ENCODE peak calls at places on chromosomes 7 and 10, in eight cellular contexts. One of them, this sample, is unnamed.

GRCh38 chr10:58531084-58531695 is 18.5 kb downstream of the BICC1 start:
- DNase-seq in activated CD8-positive, alpha-beta T cell treated with anti-CD3 and anti-CD28 coated beads, Interleukin-2, amount 10 ng/mL, durations not matched to agents 7 days and 5 days: peak; percentile 67
- DNase-seq in H1: no peak
- DNase-seq in NCI-H774: peak; percentile 20
- DNase-seq in posterior cingulate gyrus: no peak
- DNase-seq in HAP-1: peak; percentile 58
- DNase-seq in iris pigment epithelial cell: peak; percentile 71
- DNase-seq in kidney epithelial cell: no peak
- DNase-seq in this sample: no peak

GRCh38 chr7:28617308-28617707 is 205.0 kb downstream of the CREB5 start:
- DNase-seq in kidney epithelial cell: no peak
- DNase-seq in iris pigment epithelial cell: no peak
- DNase-seq in NCI-H774: no peak
- DNase-seq in H1: no peak
- DNase-seq in posterior cingulate gyrus: no peak
- DNase-seq in activated CD8-positive, alpha-beta T cell treated with anti-CD3 and anti-CD28 coated beads, Interleukin-2, amount 10 ng/mL, durations not matched to agents 7 days and 5 days: no peak
- DNase-seq in HAP-1: no peak
- DNase-seq in this sample: no peak

GRCh38 chr7:42493436-42494198 is 256.6 kb upstream of the GLI3 start:
- DNase-seq in activated CD8-positive, alpha-beta T cell treated with anti-CD3 and anti-CD28 coated beads, Interleukin-2, amount 10 ng/mL, durations not matched to agents 7 days and 5 days: no peak
- DNase-seq in iris pigment epithelial cell: peak; percentile 97
- DNase-seq in HAP-1: peak; percentile 39
- DNase-seq in H1: peak; percentile 19
- DNase-seq in kidney epithelial cell: peak; percentile 70
- DNase-seq in posterior cingulate gyrus: peak; percentile 21
- DNase-seq in NCI-H774: no peak
- DNase-seq in this sample: no peak

GRCh38 chr10:25768167-25768566 is 165.9 kb upstream of the MYO3A start:
- DNase-seq in HAP-1: no peak
- DNase-seq in activated CD8-positive, alpha-beta T cell treated with anti-CD3 and anti-CD28 coated beads, Interleukin-2, amount 10 ng/mL, durations not matched to agents 7 days and 5 days: no peak
- DNase-seq in H1: no peak
- DNase-seq in kidney epithelial cell: no peak
- DNase-seq in posterior cingulate gyrus: no peak
- DNase-seq in iris pigment epithelial cell: no peak
- DNase-seq in NCI-H774: no peak
- DNase-seq in this sample: no peak

GRCh38 chr7:37109016-37109415 is 339.6 kb downstream of the ELMO1 start:
- DNase-seq in posterior cingulate gyrus: no peak
- DNase-seq in HAP-1: no peak
- DNase-seq in NCI-H774: peak; percentile 42
- DNase-seq in H1: no peak
- DNase-seq in activated CD8-positive, alpha-beta T cell treated with anti-CD3 and anti-CD28 coated beads, Interleukin-2, amount 10 ng/mL, durations not matched to agents 7 days and 5 days: no peak
- DNase-seq in kidney epithelial cell: no peak
- DNase-seq in iris pigment epithelial cell: no peak
- DNase-seq in this sample: no peak

GRCh38 chr10:90227259-90227658 is 525.9 kb downstream of the KIF20B start:
- DNase-seq in iris pigment epithelial cell: peak; percentile 90
- DNase-seq in posterior cingulate gyrus: no peak
- DNase-seq in NCI-H774: no peak
- DNase-seq in activated CD8-positive, alpha-beta T cell treated with anti-CD3 and anti-CD28 coated beads, Interleukin-2, amount 10 ng/mL, durations not matched to agents 7 days and 5 days: no peak
- DNase-seq in H1: no peak
- DNase-seq in kidney epithelial cell: peak; percentile 87
- DNase-seq in HAP-1: peak; percentile 5
- DNase-seq in this sample: no peak

GRCh38 chr10:8369666-8370065 is 315.2 kb downstream of the GATA3 start:
- DNase-seq in activated CD8-positive, alpha-beta T cell treated with anti-CD3 and anti-CD28 coated beads, Interleukin-2, amount 10 ng/mL, durations not matched to agents 7 days and 5 days: no peak
- DNase-seq in iris pigment epithelial cell: no peak
- DNase-seq in posterior cingulate gyrus: no peak
- DNase-seq in H1: no peak
- DNase-seq in kidney epithelial cell: no peak
- DNase-seq in HAP-1: no peak
- DNase-seq in NCI-H774: no peak
- DNase-seq in this sample: no peak

GRCh38 chr7:2815523-2816240 is 28.4 kb downstream of the GNA12 start:
- DNase-seq in HAP-1: no peak
- DNase-seq in iris pigment epithelial cell: no peak
- DNase-seq in H1: no peak
- DNase-seq in kidney epithelial cell: no peak
- DNase-seq in NCI-H774: no peak
- DNase-seq in activated CD8-positive, alpha-beta T cell treated with anti-CD3 and anti-CD28 coated beads, Interleukin-2, amount 10 ng/mL, durations not matched to agents 7 days and 5 days: no peak
- DNase-seq in posterior cingulate gyrus: no peak
- DNase-seq in this sample: no peak

GRCh38 chr10:105351187-105351586 is 710.1 kb downstream of the SORCS3 start:
- DNase-seq in activated CD8-positive, alpha-beta T cell treated with anti-CD3 and anti-CD28 coated beads, Interleukin-2, amount 10 ng/mL, durations not matched to agents 7 days and 5 days: no peak
- DNase-seq in posterior cingulate gyrus: no peak
- DNase-seq in HAP-1: no peak
- DNase-seq in NCI-H774: no peak
- DNase-seq in H1: no peak
- DNase-seq in iris pigment epithelial cell: no peak
- DNase-seq in kidney epithelial cell: no peak
- DNase-seq in this sample: no peak

GRCh38 chr10:4721994-4722753 is 103.8 kb upstream of the AKR1E2 start:
- DNase-seq in activated CD8-positive, alpha-beta T cell treated with anti-CD3 and anti-CD28 coated beads, Interleukin-2, amount 10 ng/mL, durations not matched to agents 7 days and 5 days: no peak
- DNase-seq in posterior cingulate gyrus: no peak
- DNase-seq in NCI-H774: no peak
- DNase-seq in kidney epithelial cell: no peak
- DNase-seq in iris pigment epithelial cell: peak; percentile 82
- DNase-seq in H1: no peak
- DNase-seq in HAP-1: no peak
- DNase-seq in this sample: no peak

GRCh38 chr7:79410345-79410744 is 43.1 kb downstream of the MAGI2 start:
- DNase-seq in iris pigment epithelial cell: no peak
- DNase-seq in H1: no peak
- DNase-seq in NCI-H774: no peak
- DNase-seq in HAP-1: no peak
- DNase-seq in activated CD8-positive, alpha-beta T cell treated with anti-CD3 and anti-CD28 coated beads, Interleukin-2, amount 10 ng/mL, durations not matched to agents 7 days and 5 days: no peak
- DNase-seq in kidney epithelial cell: no peak
- DNase-seq in posterior cingulate gyrus: no peak
- DNase-seq in this sample: peak; percentile 22

GRCh38 chr7:109984726-109985125 is 1106.2 kb upstream of the LRRN3 start:
- DNase-seq in activated CD8-positive, alpha-beta T cell treated with anti-CD3 and anti-CD28 coated beads, Interleukin-2, amount 10 ng/mL, durations not matched to agents 7 days and 5 days: no peak
- DNase-seq in NCI-H774: no peak
- DNase-seq in kidney epithelial cell: no peak
- DNase-seq in posterior cingulate gyrus: no peak
- DNase-seq in H1: no peak
- DNase-seq in iris pigment epithelial cell: no peak
- DNase-seq in HAP-1: no peak
- DNase-seq in this sample: no peak

GRCh38 chr10:112912441-112912911 is 37.6 kb upstream of the TCF7L2 start:
- DNase-seq in NCI-H774: no peak
- DNase-seq in kidney epithelial cell: peak; percentile 63
- DNase-seq in activated CD8-positive, alpha-beta T cell treated with anti-CD3 and anti-CD28 coated beads, Interleukin-2, amount 10 ng/mL, durations not matched to agents 7 days and 5 days: no peak
- DNase-seq in posterior cingulate gyrus: no peak
- DNase-seq in H1: no peak
- DNase-seq in HAP-1: peak; percentile 7
- DNase-seq in iris pigment epithelial cell: no peak
- DNase-seq in this sample: no peak

GRCh38 chr10:21572578-21572977 is 38.5 kb downstream of the MLLT10 start:
- DNase-seq in kidney epithelial cell: no peak
- DNase-seq in HAP-1: no peak
- DNase-seq in posterior cingulate gyrus: no peak
- DNase-seq in iris pigment epithelial cell: peak; percentile 87
- DNase-seq in H1: no peak
- DNase-seq in NCI-H774: no peak
- DNase-seq in activated CD8-positive, alpha-beta T cell treated with anti-CD3 and anti-CD28 coated beads, Interleukin-2, amount 10 ng/mL, durations not matched to agents 7 days and 5 days: no peak
- DNase-seq in this sample: no peak

GRCh38 chr7:141158562-141158961 is 84.7 kb downstream of the TMEM178B start:
- DNase-seq in posterior cingulate gyrus: no peak
- DNase-seq in H1: no peak
- DNase-seq in NCI-H774: no peak
- DNase-seq in iris pigment epithelial cell: peak; percentile 97
- DNase-seq in HAP-1: no peak
- DNase-seq in kidney epithelial cell: peak; percentile 98
- DNase-seq in activated CD8-positive, alpha-beta T cell treated with anti-CD3 and anti-CD28 coated beads, Interleukin-2, amount 10 ng/mL, durations not matched to agents 7 days and 5 days: no peak
- DNase-seq in this sample: no peak

GRCh38 chr10:131690805-131691239 is 210.0 kb upstream of the PPP2R2D start:
- DNase-seq in HAP-1: no peak
- DNase-seq in posterior cingulate gyrus: no peak
- DNase-seq in activated CD8-positive, alpha-beta T cell treated with anti-CD3 and anti-CD28 coated beads, Interleukin-2, amount 10 ng/mL, durations not matched to agents 7 days and 5 days: no peak
- DNase-seq in NCI-H774: no peak
- DNase-seq in iris pigment epithelial cell: no peak
- DNase-seq in kidney epithelial cell: no peak
- DNase-seq in H1: no peak
- DNase-seq in this sample: no peak

GRCh38 chr7:50229964-50230363 is 74.6 kb upstream of the IKZF1 start:
- DNase-seq in H1: no peak
- DNase-seq in posterior cingulate gyrus: no peak
- DNase-seq in kidney epithelial cell: no peak
- DNase-seq in HAP-1: no peak
- DNase-seq in NCI-H774: no peak
- DNase-seq in iris pigment epithelial cell: no peak
- DNase-seq in activated CD8-positive, alpha-beta T cell treated with anti-CD3 and anti-CD28 coated beads, Interleukin-2, amount 10 ng/mL, durations not matched to agents 7 days and 5 days: no peak
- DNase-seq in this sample: no peak

GRCh38 chr10:86225098-86225782 is 141.4 kb downstream of the GRID1 start:
- DNase-seq in HAP-1: no peak
- DNase-seq in kidney epithelial cell: peak; percentile 73
- DNase-seq in iris pigment epithelial cell: peak; percentile 51
- DNase-seq in H1: no peak
- DNase-seq in NCI-H774: no peak
- DNase-seq in posterior cingulate gyrus: no peak
- DNase-seq in activated CD8-positive, alpha-beta T cell treated with anti-CD3 and anti-CD28 coated beads, Interleukin-2, amount 10 ng/mL, durations not matched to agents 7 days and 5 days: no peak
- DNase-seq in this sample: no peak

GRCh38 chr7:77351539-77352004 is 64.6 kb downstream of the GSAP start:
- DNase-seq in activated CD8-positive, alpha-beta T cell treated with anti-CD3 and anti-CD28 coated beads, Interleukin-2, amount 10 ng/mL, durations not matched to agents 7 days and 5 days: peak; percentile 83
- DNase-seq in kidney epithelial cell: no peak
- DNase-seq in NCI-H774: no peak
- DNase-seq in posterior cingulate gyrus: no peak
- DNase-seq in iris pigment epithelial cell: no peak
- DNase-seq in HAP-1: no peak
- DNase-seq in H1: no peak
- DNase-seq in this sample: no peak

GRCh38 chr10:62019685-62020361 is 118.3 kb downstream of the ARID5B start:
- DNase-seq in kidney epithelial cell: no peak
- DNase-seq in H1: no peak
- DNase-seq in NCI-H774: no peak
- DNase-seq in activated CD8-positive, alpha-beta T cell treated with anti-CD3 and anti-CD28 coated beads, Interleukin-2, amount 10 ng/mL, durations not matched to agents 7 days and 5 days: peak; percentile 1
- DNase-seq in HAP-1: peak; percentile 79
- DNase-seq in iris pigment epithelial cell: no peak
- DNase-seq in posterior cingulate gyrus: no peak
- DNase-seq in this sample: no peak

GRCh38 chr7:89332026-89332425 is 536.5 kb upstream of the TEX47 start:
- DNase-seq in kidney epithelial cell: no peak
- DNase-seq in NCI-H774: no peak
- DNase-seq in HAP-1: no peak
- DNase-seq in H1: no peak
- DNase-seq in activated CD8-positive, alpha-beta T cell treated with anti-CD3 and anti-CD28 coated beads, Interleukin-2, amount 10 ng/mL, durations not matched to agents 7 days and 5 days: no peak
- DNase-seq in iris pigment epithelial cell: peak; percentile 0
- DNase-seq in posterior cingulate gyrus: no peak
- DNase-seq in this sample: no peak

This sample was measured in cerebellum.